ENCODE peak calls at places on chromosomes 12 and 14, in ten cellular contexts. L is NCI-H2081, F is GM03348, E is AG08395, Y is mucosa of descending colon, M is heart left ventricle, N is CMK, H is EH, U is aorta, X is NAMALWA. D is an unnamed sample.

GRCh38 chr14:106436310-106436905 is 910.0 kb downstream of the TMEM121 start:
- DNase-seq in L (peak; percentile 23), F (no peak), E (no peak), Y (no peak), M (no peak), N (peak; percentile 31), H (no peak), U (peak; percentile 69), X (peak; percentile 67), D (no peak)

GRCh38 chr14:101591121-101591520 is 29.8 kb downstream of the DIO3 start:
- DNase-seq in L (no peak), F (no peak), E (no peak), Y (peak; percentile 38), M (no peak), N (no peak), H (no peak), U (no peak), X (no peak), D (no peak)

GRCh38 chr14:50031534-50032313 is 84.6 kb downstream of the VCPKMT start:
- DNase-seq in L (no peak), F (peak; percentile 60), E (peak; percentile 58), Y (no peak), M (no peak), N (no peak), H (peak; percentile 79), U (no peak), X (no peak), D (peak; percentile 33)

GRCh38 chr14:103652806-103653205 is 23.8 kb downstream of the KLC1 start:
- DNase-seq in L (no peak), F (no peak), E (no peak), Y (no peak), M (no peak), N (no peak), H (no peak), U (no peak), X (no peak), D (no peak)

GRCh38 chr14:50520947-50521815 is 11.2 kb downstream of the MAP4K5 start:
- DNase-seq in L (no peak), F (peak; percentile 72), E (peak; percentile 64), Y (no peak), M (no peak), N (no peak), H (peak; percentile 88), U (no peak), X (no peak), D (peak; percentile 98)

GRCh38 chr14:93999573-93999972 is 2.5 kb downstream of the CCDC197 start:
- DNase-seq in L (no peak), F (no peak), E (no peak), Y (no peak), M (no peak), N (no peak), H (no peak), U (no peak), X (no peak), D (no peak)

GRCh38 chr12:96720363-96720705 is 186.7 kb upstream of the NEDD1 start:
- DNase-seq in L (peak; percentile 22), F (peak; percentile 24), E (peak; percentile 4), Y (no peak), M (no peak), N (no peak), H (no peak), U (no peak), X (no peak), D (no peak)

GRCh38 chr12:116666305-116666673 is 71.6 kb downstream of the SPRING1 start:
- DNase-seq in L (no peak), F (no peak), E (no peak), Y (no peak), M (no peak), N (no peak), H (no peak), U (no peak), X (no peak), D (no peak)

GRCh38 chr12:109875572-109876131 is 4.7 kb downstream of the GLTP start:
- DNase-seq in L (no peak), F (no peak), E (no peak), Y (peak; percentile 87), M (no peak), N (no peak), H (no peak), U (no peak), X (no peak), D (peak; percentile 51)

GRCh38 chr12:91406920-91407341 is 224.3 kb upstream of the DCN start:
- DNase-seq in L (no peak), F (no peak), E (no peak), Y (no peak), M (no peak), N (no peak), H (no peak), U (no peak), X (no peak), D (peak; percentile 98)

GRCh38 chr14:23542261-23542660 is 9.3 kb downstream of the ZFHX2 start:
- DNase-seq in L (no peak), F (no peak), E (no peak), Y (no peak), M (no peak), N (no peak), H (no peak), U (no peak), X (no peak), D (no peak)

GRCh38 chr14:72513994-72514659 is 379.8 kb downstream of the DPF3 start:
- DNase-seq in L (no peak), F (peak; percentile 78), E (peak; percentile 63), Y (no peak), M (no peak), N (no peak), H (peak; percentile 65), U (no peak), X (peak; percentile 29), D (peak; percentile 27)